ENCODE peak calls at places on chromosomes 11 and 22, in eight cellular contexts. One of them, this sample, is unnamed.

GRCh38 chr11:103920449-103920848 is 116.0 kb upstream of the DDI1 start:
- DNase-seq in mammary epithelial cell: peak
- DNase-seq in PC-3: no peak
- DNase-seq in GM23248: peak
- DNase-seq in H9: no peak
- DNase-seq in MM.1S: no peak
- DNase-seq in fibroblast of lung: peak
- DNase-seq in HepG2: no peak
- DNase-seq in this sample: no peak

GRCh38 chr11:30285416-30286121 is 37.3 kb upstream of the ARL14EP start:
- DNase-seq in mammary epithelial cell: peak
- DNase-seq in PC-3: no peak
- DNase-seq in GM23248: no peak
- DNase-seq in H9: no peak
- DNase-seq in MM.1S: no peak
- DNase-seq in fibroblast of lung: no peak
- DNase-seq in HepG2: no peak
- DNase-seq in this sample: no peak

GRCh38 chr22:24107668-24108067 is 73.6 kb upstream of the SUSD2 start:
- DNase-seq in mammary epithelial cell: peak
- DNase-seq in PC-3: peak
- DNase-seq in GM23248: peak
- DNase-seq in H9: no peak
- DNase-seq in MM.1S: no peak
- DNase-seq in fibroblast of lung: peak
- DNase-seq in HepG2: no peak
- DNase-seq in this sample: no peak

GRCh38 chr11:61509058-61510029 is 795 bp downstream of the LRRC10B start:
- DNase-seq in mammary epithelial cell: peak
- DNase-seq in PC-3: peak
- DNase-seq in GM23248: peak
- DNase-seq in H9: peak
- DNase-seq in MM.1S: peak
- DNase-seq in fibroblast of lung: peak
- DNase-seq in HepG2: peak
- DNase-seq in this sample: peak

GRCh38 chr11:126090452-126090851 is 27.8 kb upstream of the CDON start:
- DNase-seq in mammary epithelial cell: no peak
- DNase-seq in PC-3: no peak
- DNase-seq in GM23248: no peak
- DNase-seq in H9: no peak
- DNase-seq in MM.1S: no peak
- DNase-seq in fibroblast of lung: no peak
- DNase-seq in HepG2: no peak
- DNase-seq in this sample: no peak

GRCh38 chr11:22472306-22472705 is 134.1 kb downstream of the SLC17A6 start:
- DNase-seq in mammary epithelial cell: peak
- DNase-seq in PC-3: peak
- DNase-seq in GM23248: peak
- DNase-seq in H9: peak
- DNase-seq in MM.1S: no peak
- DNase-seq in fibroblast of lung: no peak
- DNase-seq in HepG2: no peak
- DNase-seq in this sample: no peak

GRCh38 chr11:116721983-116722382 is 50.8 kb downstream of the BUD13 start:
- DNase-seq in mammary epithelial cell: no peak
- DNase-seq in PC-3: no peak
- DNase-seq in GM23248: no peak
- DNase-seq in H9: no peak
- DNase-seq in MM.1S: no peak
- DNase-seq in fibroblast of lung: no peak
- DNase-seq in HepG2: no peak
- DNase-seq in this sample: no peak

GRCh38 chr11:118791961-118792578 is 1.1 kb upstream of the DDX6 start:
- DNase-seq in mammary epithelial cell: no peak
- DNase-seq in PC-3: peak
- DNase-seq in GM23248: peak
- DNase-seq in H9: peak
- DNase-seq in MM.1S: peak
- DNase-seq in fibroblast of lung: no peak
- DNase-seq in HepG2: no peak
- DNase-seq in this sample: no peak

GRCh38 chr11:73396251-73396930 is 20.2 kb downstream of the RELT start:
- DNase-seq in mammary epithelial cell: no peak
- DNase-seq in PC-3: no peak
- DNase-seq in GM23248: no peak
- DNase-seq in H9: no peak
- DNase-seq in MM.1S: no peak
- DNase-seq in fibroblast of lung: no peak
- DNase-seq in HepG2: no peak
- DNase-seq in this sample: no peak

GRCh38 chr11:78415338-78415737 is 2.3 kb downstream of the GAB2 start:
- DNase-seq in mammary epithelial cell: no peak
- DNase-seq in PC-3: no peak
- DNase-seq in GM23248: no peak
- DNase-seq in H9: no peak
- DNase-seq in MM.1S: no peak
- DNase-seq in fibroblast of lung: no peak
- DNase-seq in HepG2: no peak
- DNase-seq in this sample: peak

GRCh38 chr11:17979770-17980371 is 33.0 kb downstream of the SERGEF start:
- DNase-seq in mammary epithelial cell: no peak
- DNase-seq in PC-3: peak
- DNase-seq in GM23248: peak
- DNase-seq in H9: peak
- DNase-seq in MM.1S: peak
- DNase-seq in fibroblast of lung: peak
- DNase-seq in HepG2: peak
- DNase-seq in this sample: peak

GRCh38 chr11:120707098-120707497 is 195.6 kb downstream of the GRIK4 start:
- DNase-seq in mammary epithelial cell: no peak
- DNase-seq in PC-3: no peak
- DNase-seq in GM23248: peak
- DNase-seq in H9: no peak
- DNase-seq in MM.1S: no peak
- DNase-seq in fibroblast of lung: no peak
- DNase-seq in HepG2: no peak
- DNase-seq in this sample: no peak

GRCh38 chr22:17777005-17777716 is 2.9 kb upstream of the BID start:
- DNase-seq in mammary epithelial cell: no peak
- DNase-seq in PC-3: no peak
- DNase-seq in GM23248: no peak
- DNase-seq in H9: no peak
- DNase-seq in MM.1S: peak
- DNase-seq in fibroblast of lung: no peak
- DNase-seq in HepG2: peak
- DNase-seq in this sample: no peak
- H2AFZ ChIP-seq in mammary epithelial cell: no peak
- H2AFZ ChIP-seq in PC-3: no peak
- H2AFZ ChIP-seq in GM23248: no peak
- H2AFZ ChIP-seq in H9: no peak
- H2AFZ ChIP-seq in MM.1S: peak
- H2AFZ ChIP-seq in fibroblast of lung: no peak
- H2AFZ ChIP-seq in HepG2: peak
- H2AFZ ChIP-seq in this sample: no peak

DNA sequence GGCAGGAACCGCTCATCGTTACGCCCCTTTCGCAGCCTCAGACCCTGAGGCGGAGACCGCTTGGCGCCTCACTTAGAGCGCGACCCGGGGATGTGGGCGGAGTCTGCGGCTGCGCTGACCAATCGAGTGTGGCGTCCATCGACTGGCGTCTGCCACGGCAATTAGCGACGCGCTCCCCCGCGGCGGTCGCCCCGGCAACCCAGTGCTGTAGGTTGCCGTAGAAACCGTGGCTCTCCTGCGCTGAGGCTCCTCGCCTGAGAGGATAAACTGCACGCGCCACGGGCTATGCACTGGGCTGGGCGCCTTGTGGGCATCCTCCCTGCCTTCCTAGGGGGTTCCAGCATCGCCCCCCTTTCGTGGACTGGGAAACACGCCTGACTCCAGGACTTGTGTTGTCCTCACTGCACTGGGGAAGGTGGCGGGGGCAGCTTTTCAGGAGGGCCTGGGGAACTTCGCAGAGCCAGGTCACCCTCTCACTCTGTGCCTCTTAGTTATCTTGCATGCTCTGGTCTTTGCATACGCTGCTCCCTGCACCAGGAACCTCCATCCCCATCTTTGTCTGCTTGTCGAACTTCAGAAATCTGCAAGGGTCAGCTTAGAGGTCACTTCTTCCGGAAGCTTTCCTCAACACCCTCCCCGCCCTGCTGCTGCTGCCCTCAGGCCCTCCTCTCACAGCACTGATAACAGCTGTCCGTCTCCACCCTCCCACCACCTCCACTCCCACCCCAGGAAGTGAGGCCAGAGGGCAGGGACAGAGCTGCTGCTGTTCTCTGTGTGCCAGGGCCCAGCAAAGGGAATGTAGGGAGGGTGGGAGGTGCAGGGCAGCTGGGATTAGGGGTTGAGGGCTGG is 539 bp upstream of the P2RX6 start:
- DNase-seq in mammary epithelial cell: peak
- DNase-seq in PC-3: no peak
- DNase-seq in GM23248: peak
- DNase-seq in H9: peak
- DNase-seq in MM.1S: peak
- DNase-seq in fibroblast of lung: peak
- DNase-seq in HepG2: peak
- DNase-seq in this sample: peak
- H2AFZ ChIP-seq in mammary epithelial cell: peak
- H2AFZ ChIP-seq in PC-3: peak
- H2AFZ ChIP-seq in GM23248: peak
- H2AFZ ChIP-seq in H9: no peak
- H2AFZ ChIP-seq in MM.1S: no peak
- H2AFZ ChIP-seq in fibroblast of lung: peak
- H2AFZ ChIP-seq in HepG2: no peak
- H2AFZ ChIP-seq in this sample: peak

GRCh38 chr11:123238297-123238696 is 43.2 kb upstream of the CLMP start:
- DNase-seq in mammary epithelial cell: no peak
- DNase-seq in PC-3: no peak
- DNase-seq in GM23248: peak
- DNase-seq in H9: no peak
- DNase-seq in MM.1S: no peak
- DNase-seq in fibroblast of lung: peak
- DNase-seq in HepG2: no peak
- DNase-seq in this sample: no peak

GRCh38 chr11:123233978-123234340 is 38.9 kb upstream of the CLMP start:
- DNase-seq in mammary epithelial cell: no peak
- DNase-seq in PC-3: no peak
- DNase-seq in GM23248: no peak
- DNase-seq in H9: no peak
- DNase-seq in MM.1S: no peak
- DNase-seq in fibroblast of lung: no peak
- DNase-seq in HepG2: no peak
- DNase-seq in this sample: no peak

GRCh38 chr11:123235687-123236261 is 40.7 kb upstream of the CLMP start:
- DNase-seq in mammary epithelial cell: no peak
- DNase-seq in PC-3: no peak
- DNase-seq in GM23248: peak
- DNase-seq in H9: no peak
- DNase-seq in MM.1S: no peak
- DNase-seq in fibroblast of lung: peak
- DNase-seq in HepG2: no peak
- DNase-seq in this sample: no peak

GRCh38 chr11:123233280-123233977 is 38.4 kb upstream of the CLMP start:
- DNase-seq in mammary epithelial cell: no peak
- DNase-seq in PC-3: no peak
- DNase-seq in GM23248: peak
- DNase-seq in H9: no peak
- DNase-seq in MM.1S: peak
- DNase-seq in fibroblast of lung: no peak
- DNase-seq in HepG2: no peak
- DNase-seq in this sample: no peak

DNA sequence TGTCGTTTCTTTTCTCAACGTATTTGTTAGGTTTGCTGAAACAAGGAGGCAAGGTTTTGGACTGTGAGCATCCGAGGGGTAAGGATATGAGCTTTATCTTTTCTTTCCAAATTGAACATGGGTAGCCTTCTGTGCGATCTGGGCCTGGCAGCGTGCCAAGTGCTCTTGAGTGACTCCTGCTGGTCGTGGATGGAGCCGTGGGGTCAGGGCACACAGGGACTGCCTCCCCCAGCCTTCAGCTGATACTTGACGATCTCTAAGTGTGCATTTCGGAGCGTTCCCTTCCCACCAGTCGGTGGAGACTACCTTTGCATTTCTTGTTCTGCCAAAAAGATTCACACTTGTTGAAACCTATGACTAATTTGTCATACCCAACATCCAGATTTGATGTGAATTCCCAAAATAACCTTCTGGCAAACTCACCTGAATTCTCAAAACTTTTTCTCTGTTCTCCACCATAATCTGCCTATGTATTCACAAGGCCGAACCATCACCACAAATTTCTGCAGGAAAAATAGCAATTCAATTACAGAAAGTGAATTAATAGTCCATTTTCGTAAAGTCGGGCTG is 40.2 kb upstream of the CLMP start:
- DNase-seq in mammary epithelial cell: no peak
- DNase-seq in PC-3: peak
- DNase-seq in GM23248: peak
- DNase-seq in H9: peak
- DNase-seq in MM.1S: no peak
- DNase-seq in fibroblast of lung: no peak
- DNase-seq in HepG2: peak
- DNase-seq in this sample: no peak
- H2AFZ ChIP-seq in mammary epithelial cell: no peak
- H2AFZ ChIP-seq in PC-3: no peak
- H2AFZ ChIP-seq in GM23248: peak
- H2AFZ ChIP-seq in H9: no peak
- H2AFZ ChIP-seq in MM.1S: no peak
- H2AFZ ChIP-seq in fibroblast of lung: no peak
- H2AFZ ChIP-seq in HepG2: no peak
- H2AFZ ChIP-seq in this sample: no peak

DNA sequence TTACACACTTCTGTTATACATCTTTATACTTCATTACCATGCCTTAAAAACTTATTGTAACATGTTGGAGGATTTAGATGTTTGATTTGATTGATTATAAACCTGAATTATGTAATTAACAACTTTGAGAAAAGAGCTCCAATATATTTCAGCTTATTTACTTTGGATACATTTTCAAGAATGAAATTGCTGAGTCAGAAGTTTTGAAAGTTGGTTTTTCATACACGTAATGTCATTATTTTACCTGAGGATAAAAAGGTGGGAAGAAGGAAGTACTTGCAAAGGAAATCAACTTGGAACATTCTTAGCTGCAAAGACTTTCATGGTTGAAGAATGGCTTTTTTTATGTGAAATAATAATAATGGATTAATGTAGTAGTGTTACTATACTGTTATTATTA is 677.2 kb downstream of the FAM181B start:
- DNase-seq in mammary epithelial cell: no peak
- DNase-seq in PC-3: no peak
- DNase-seq in GM23248: no peak
- DNase-seq in H9: no peak
- DNase-seq in MM.1S: no peak
- DNase-seq in fibroblast of lung: no peak
- DNase-seq in HepG2: no peak
- DNase-seq in this sample: no peak
- H2AFZ ChIP-seq in mammary epithelial cell: no peak
- H2AFZ ChIP-seq in PC-3: no peak
- H2AFZ ChIP-seq in GM23248: no peak
- H2AFZ ChIP-seq in H9: no peak
- H2AFZ ChIP-seq in MM.1S: no peak
- H2AFZ ChIP-seq in fibroblast of lung: no peak
- H2AFZ ChIP-seq in HepG2: no peak
- H2AFZ ChIP-seq in this sample: no peak

GRCh38 chr22:21898354-21898896 is 31.0 kb upstream of the MAPK1 start:
- DNase-seq in mammary epithelial cell: no peak
- DNase-seq in PC-3: no peak
- DNase-seq in GM23248: no peak
- DNase-seq in H9: no peak
- DNase-seq in MM.1S: no peak
- DNase-seq in fibroblast of lung: no peak
- DNase-seq in HepG2: no peak
- DNase-seq in this sample: no peak
- H2AFZ ChIP-seq in mammary epithelial cell: no peak
- H2AFZ ChIP-seq in PC-3: no peak
- H2AFZ ChIP-seq in GM23248: no peak
- H2AFZ ChIP-seq in H9: no peak
- H2AFZ ChIP-seq in MM.1S: no peak
- H2AFZ ChIP-seq in fibroblast of lung: no peak
- H2AFZ ChIP-seq in HepG2: no peak
- H2AFZ ChIP-seq in this sample: no peak

This sample was measured in PC-9.